ENCODE peak calls at places on chromosomes 6 and 20, in four cellular contexts. D, Q, G and X are unnamed samples.
A peak's percentile ranks its signal among the peaks of the same experiment; 100 is the strongest.

GRCh38 chr20:36101201-36101600 is 53.3 kb upstream of the EPB41L1 start:
- DNase-seq in Q (no peak), D (no peak), G (no peak), X (no peak)

GRCh38 chr6:3414704-3415453 is 42.0 kb downstream of the SLC22A23 start:
- DNase-seq in G (peak; percentile 80), Q (no peak), D (peak; percentile 73), X (no peak)

GRCh38 chr20:20432618-20433286 is 64.8 kb downstream of the INSM1 start:
- DNase-seq in Q (no peak), G (no peak), D (no peak), X (no peak)

GRCh38 chr6:107697682-107698081 is 126.4 kb downstream of the SCML4 start:
- DNase-seq in G (no peak), D (no peak), Q (no peak), X (no peak)

GRCh38 chr6:159375014-159375413 is 205.8 kb downstream of the FNDC1 start:
- DNase-seq in D (no peak), G (no peak), Q (no peak), X (no peak)

GRCh38 chr6:147205690-147206600 is 1.7 kb downstream of the STXBP5 start:
- DNase-seq in G (peak; percentile 32), D (peak; percentile 26), Q (no peak), X (no peak)

GRCh38 chr6:659716-660581 is 3.0 kb upstream of the HUS1B start:
- DNase-seq in D (peak; percentile 66), G (no peak), Q (no peak), X (no peak)

GRCh38 chr6:168004023-168004422 is 6.6 kb downstream of the KIF25 start:
- DNase-seq in G (no peak), Q (no peak), D (no peak), X (no peak)

DNA sequence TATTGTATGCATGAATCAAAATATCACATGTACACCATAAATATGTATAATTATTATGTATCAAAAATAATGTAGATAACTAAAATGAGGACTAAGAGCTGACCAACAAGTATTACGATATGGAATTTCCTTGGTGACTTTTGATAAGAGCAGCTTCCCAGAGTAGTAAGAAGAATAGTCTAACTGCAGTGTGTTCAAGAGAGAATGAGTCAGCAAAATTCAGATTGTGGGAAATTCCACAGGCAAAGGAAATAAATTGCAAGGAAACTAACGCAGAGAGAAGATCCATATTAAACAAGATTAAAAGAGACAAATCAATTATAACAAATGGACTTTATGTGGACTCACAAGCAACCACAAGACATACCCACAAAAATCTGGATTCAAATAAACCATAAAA is 26.4 kb downstream of the FRK start:
- DNase-seq in D (no peak), Q (no peak), G (no peak), X (no peak)
- TF ChIP-seq POLR2AphosphoS5 in D (no peak), Q (no peak), G (no peak), X (no peak)

GRCh38 chr20:34022843-34023234 is 29.1 kb downstream of the RALY start:
- DNase-seq in D (no peak), G (no peak), Q (no peak), X (no peak)
- TF ChIP-seq TCF7L2 in D (no peak), G (no peak), Q (no peak), X (no peak)

GRCh38 chr6:79878142-79878748 is 69.1 kb downstream of the ELOVL4 start:
- DNase-seq in D (no peak), Q (no peak), G (no peak), X (no peak)
- H3K27ac ChIP-seq in D (no peak overlapping the region), Q (no peak overlapping the region), G (no peak overlapping the region), X (no peak overlapping the region)

GRCh38 chr6:113642714-113643442 is 214.3 kb upstream of the MARCKS start:
- DNase-seq in D (peak; percentile 14), Q (no peak), G (peak; percentile 100), X (no peak)
- TF ChIP-seq POLR2AphosphoS5 in D (no peak), Q (no peak), G (peak; percentile 31), X (no peak)

DNA sequence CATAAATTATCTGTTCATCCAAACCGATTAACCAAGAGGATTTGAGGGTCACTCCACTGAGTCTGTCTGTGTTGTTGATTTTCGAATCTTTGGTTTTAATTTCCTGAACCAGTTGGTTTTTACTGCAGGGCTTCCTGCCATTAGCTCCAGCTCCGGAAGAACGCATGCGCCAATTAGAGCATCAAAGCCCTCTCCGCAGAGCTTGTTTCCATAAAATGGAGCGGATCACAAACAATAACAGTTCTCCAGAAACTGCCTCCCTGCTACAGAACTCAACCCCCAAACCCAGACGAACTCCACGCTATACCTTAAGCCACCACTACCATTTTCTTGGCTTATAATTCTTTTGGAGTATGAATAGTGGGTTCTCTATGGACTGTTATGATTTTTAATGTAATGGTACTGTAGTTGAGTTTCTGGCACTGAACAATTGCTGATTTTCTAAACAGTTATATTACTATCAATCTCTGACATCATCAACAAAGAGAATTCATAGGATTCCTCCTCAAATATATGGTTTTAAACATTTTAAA is 13.8 kb downstream of the TFAP2A start:
- DNase-seq in G (no peak), Q (no peak), D (no peak), X (no peak)
- TF ChIP-seq TCF7L2 in G (no peak), Q (no peak), D (no peak), X (no peak)

DNA sequence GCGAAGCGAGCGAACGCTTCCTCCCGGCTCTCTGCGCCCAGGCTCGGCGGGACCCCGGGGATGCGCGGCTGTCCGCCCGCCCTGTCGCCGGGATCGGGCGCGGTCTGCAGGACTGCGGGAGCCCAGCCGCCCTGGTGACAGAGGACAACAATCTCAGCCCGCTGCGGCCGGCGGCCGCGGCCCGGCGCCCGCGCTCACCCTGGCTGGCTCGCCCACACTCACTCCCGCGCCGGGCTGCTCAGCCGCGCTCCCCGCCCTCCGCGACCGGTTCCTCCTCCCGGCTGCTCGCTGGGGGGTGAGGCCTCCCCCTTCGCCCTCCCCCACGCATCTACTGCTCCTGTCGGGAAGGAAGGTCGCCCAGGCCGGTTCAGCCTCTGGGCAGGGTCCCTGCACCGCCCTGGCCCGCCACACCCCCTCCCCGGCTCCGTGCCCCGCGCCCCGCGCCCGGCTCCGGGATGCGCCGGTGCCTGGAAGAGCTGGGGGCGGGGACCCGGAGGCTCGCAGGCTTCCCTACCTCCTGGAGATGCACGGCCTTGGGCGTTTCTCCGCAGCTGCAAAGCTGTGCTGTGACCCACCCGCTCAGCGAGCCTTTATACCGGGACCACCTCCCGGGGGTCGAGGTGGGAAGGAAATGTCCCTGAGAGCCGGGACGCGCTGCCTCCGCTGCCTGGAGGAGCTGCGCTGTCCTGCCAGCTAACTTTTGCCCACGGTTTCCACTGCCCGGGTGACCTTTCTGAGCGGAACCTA is at the start of gene SYNE1:
- DNase-seq in D (no peak), G (no peak), Q (no peak), X (no peak)
- H3K27ac ChIP-seq in D (no peak within 1 kb of the TSS), G (no peak within 1 kb of the TSS), Q (no peak within 1 kb of the TSS), X (no peak within 1 kb of the TSS)

GRCh38 chr6:111628117-111628866 is 22.6 kb upstream of the TRAF3IP2 start:
- DNase-seq in Q (no peak), D (no peak), G (no peak), X (no peak)
- TF ChIP-seq POLR2AphosphoS5 in Q (no peak), D (no peak), G (no peak), X (no peak)

DNA sequence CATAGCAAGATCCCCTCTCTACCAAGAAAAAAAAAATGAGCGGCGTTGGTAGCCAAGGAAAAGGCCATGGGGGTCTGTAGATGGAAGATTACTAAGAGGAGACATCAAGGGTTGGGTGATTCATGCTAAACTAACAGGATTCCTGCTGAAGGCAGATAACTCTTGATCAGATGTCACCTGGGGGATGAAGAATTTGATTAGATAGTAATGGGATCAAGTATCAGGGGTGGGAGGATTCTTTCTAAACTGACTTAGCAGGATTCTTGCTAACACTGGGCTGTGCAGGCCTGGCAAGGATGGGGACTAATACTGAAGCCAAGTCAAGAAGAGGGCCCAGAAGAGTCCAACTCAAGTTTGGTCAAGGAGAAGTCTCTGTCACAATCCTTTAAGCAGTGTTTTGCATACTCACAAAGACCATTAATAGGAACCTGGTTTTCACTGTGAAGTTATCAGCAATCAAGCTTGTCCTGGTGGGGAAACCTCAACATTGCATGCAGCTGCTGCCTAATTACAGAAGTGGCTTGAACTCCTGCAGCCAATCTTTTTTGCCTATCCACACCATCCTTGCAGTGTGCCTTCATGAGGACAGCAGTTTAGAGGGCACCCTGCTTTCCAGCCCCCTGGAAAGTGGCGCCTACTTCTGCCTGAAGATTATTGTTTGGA is 61.3 kb downstream of the ANKRD6 start:
- DNase-seq in G (no peak), Q (no peak), D (no peak), X (no peak)
- TF ChIP-seq TCF7L2 in G (no peak), Q (no peak), D (no peak), X (no peak)